ENCODE peak calls at places on chromosomes 3 and 15, in eight cellular contexts. D, Q, Y, T, E, V, G and K are unnamed samples.

GRCh38 chr3:45777111-45777752 is 19.1 kb downstream of the SLC6A20 start:
- DNase-seq in D (no peak), Q (no peak), Y (no peak), T (no peak), E (no peak), V (no peak), G (no peak), K (no peak)

GRCh38 chr3:73435055-73435454 is 189.7 kb downstream of the PDZRN3 start:
- DNase-seq in D (no peak), Q (no peak), Y (no peak), T (no peak), E (no peak), V (no peak), G (no peak), K (no peak)

GRCh38 chr15:62672268-62672667 is 370.3 kb upstream of the TPM1 start:
- DNase-seq in D (peak), Q (peak), Y (no peak), T (no peak), E (no peak), V (no peak), G (no peak), K (no peak)

GRCh38 chr3:58551636-58552180 is 14.7 kb upstream of the ACOX2 start:
- DNase-seq in D (no peak), Q (no peak), Y (no peak), T (no peak), E (no peak), V (no peak), G (no peak), K (no peak)

GRCh38 chr3:123640311-123641083 is 55.6 kb upstream of the HACD2 start:
- DNase-seq in D (no peak), Q (no peak), Y (no peak), T (no peak), E (no peak), V (no peak), G (no peak), K (no peak)

GRCh38 chr3:39052613-39053012 is 797 bp downstream of the WDR48 start:
- DNase-seq in D (no peak), Q (no peak), Y (no peak), T (no peak), E (no peak), V (no peak), G (no peak), K (no peak)

GRCh38 chr3:169661567-169662214 is 1.8 kb downstream of the MECOM start:
- DNase-seq in D (no peak), Q (no peak), Y (peak), T (no peak), E (no peak), V (no peak), G (peak), K (no peak)

GRCh38 chr15:98746756-98747155 is 98.4 kb downstream of the IGF1R start:
- DNase-seq in D (no peak), Q (no peak), Y (peak), T (no peak), E (no peak), V (no peak), G (no peak), K (no peak)

GRCh38 chr3:179324270-179324754 is 1.5 kb downstream of the ZNF639 start:
- DNase-seq in D (no peak), Q (no peak), Y (no peak), T (no peak), E (no peak), V (no peak), G (no peak), K (no peak)

GRCh38 chr3:3801510-3801841 is 2.2 kb downstream of the LRRN1 start:
- DNase-seq in D (no peak), Q (no peak), Y (no peak), T (no peak), E (no peak), V (no peak), G (no peak), K (no peak)

GRCh38 chr3:169886671-169887070 is 16.9 kb upstream of the LRRC31 start:
- DNase-seq in D (peak), Q (peak), Y (no peak), T (no peak), E (no peak), V (peak), G (no peak), K (peak)

GRCh38 chr3:112499328-112499727 is at the start of gene BTLA:
- DNase-seq in D (no peak), Q (no peak), Y (no peak), T (peak), E (no peak), V (no peak), G (no peak), K (no peak)